ENCODE peak calls at places on chromosome 16, in ten cellular contexts. E is epithelial cell of esophagus, Q is fibroblast of pulmonary artery, L is kidney, K is OCI-LY7, A is cardiac muscle cell, Y is GM13977, D is HFFc6, N is body of pancreas, W is choroid plexus epithelial cell. V is an unnamed sample.

GRCh38 chr16:11391576-11391975 is 46.3 kb downstream of the RMI2 start:
- DNase-seq in E (no peak), Q (no peak), L (peak), K (no peak), A (no peak), Y (peak), D (no peak), N (peak), W (no peak), V (no peak)

GRCh38 chr16:76653390-76654026 is 376.3 kb downstream of the CNTNAP4 start:
- DNase-seq in E (peak), Q (peak), L (no peak), K (peak), A (peak), Y (peak), D (peak), N (peak), W (peak), V (peak)

GRCh38 chr16:84841787-84842300 is 22.1 kb downstream of the CRISPLD2 start:
- DNase-seq in E (peak), Q (no peak), L (no peak), K (no peak), A (no peak), Y (no peak), D (no peak), N (peak), W (no peak), V (peak)

GRCh38 chr16:12703935-12704334 is 99.8 kb downstream of the CPPED1 start:
- DNase-seq in E (no peak), Q (no peak), L (no peak), K (no peak), A (no peak), Y (no peak), D (peak), N (no peak), W (no peak), V (no peak)

GRCh38 chr16:2178321-2179106 is 17.9 kb downstream of the CASKIN1 start:
- DNase-seq in E (peak), Q (peak), L (no peak), K (no peak), A (peak), Y (no peak), D (no peak), N (no peak), W (peak), V (peak)

GRCh38 chr16:11112723-11113348 is 143.2 kb downstream of the SOCS1 start:
- DNase-seq in E (peak), Q (no peak), L (no peak), K (no peak), A (no peak), Y (no peak), D (no peak), N (peak), W (no peak), V (no peak)

GRCh38 chr16:49921791-49922456 is 66.0 kb upstream of the ZNF423 start:
- DNase-seq in E (peak), Q (peak), L (no peak), K (peak), A (peak), Y (peak), D (peak), N (peak), W (peak), V (peak)

GRCh38 chr16:65598626-65599025 is 476.8 kb upstream of the CDH11 start:
- DNase-seq in E (no peak), Q (no peak), L (no peak), K (no peak), A (no peak), Y (no peak), D (no peak), N (no peak), W (no peak), V (no peak)

GRCh38 chr16:66741131-66741900 is 10.1 kb downstream of the DYNC1LI2 start:
- DNase-seq in E (peak), Q (peak), L (peak), K (no peak), A (no peak), Y (no peak), D (peak), N (peak), W (peak), V (no peak)

GRCh38 chr16:66408181-66409048 is 18.7 kb upstream of the BEAN1 start:
- DNase-seq in E (peak), Q (peak), L (no peak), K (peak), A (peak), Y (no peak), D (peak), N (no peak), W (peak), V (peak)

GRCh38 chr16:56354746-56355145 is 70.6 kb downstream of the AMFR start:
- DNase-seq in E (no peak), Q (no peak), L (peak), K (no peak), A (no peak), Y (no peak), D (no peak), N (peak), W (no peak), V (no peak)

GRCh38 chr16:65312071-65312470 is 190.2 kb upstream of the CDH11 start:
- DNase-seq in E (peak), Q (peak), L (no peak), K (no peak), A (no peak), Y (no peak), D (peak), N (no peak), W (no peak), V (no peak)

GRCh38 chr16:12459401-12459791 is 344.3 kb downstream of the CPPED1 start:
- DNase-seq in E (no peak), Q (no peak), L (no peak), K (peak), A (no peak), Y (peak), D (no peak), N (peak), W (no peak), V (no peak)

GRCh38 chr16:80084614-80085013 is 456.2 kb upstream of the DYNLRB2 start:
- DNase-seq in E (peak), Q (peak), L (no peak), K (no peak), A (peak), Y (no peak), D (peak), N (peak), W (peak), V (peak)

GRCh38 chr16:31714899-31715504 is 158.6 kb upstream of the ZNF267 start:
- DNase-seq in E (peak), Q (no peak), L (no peak), K (peak), A (no peak), Y (no peak), D (no peak), N (no peak), W (no peak), V (peak)

GRCh38 chr16:10999313-10999712 is 54.9 kb downstream of the CLEC16A start:
- DNase-seq in E (no peak), Q (no peak), L (no peak), K (no peak), A (no peak), Y (no peak), D (no peak), N (no peak), W (no peak), V (no peak)

GRCh38 chr16:50617630-50618184 is 63.4 kb downstream of the SNX20 start:
- DNase-seq in E (no peak), Q (no peak), L (no peak), K (no peak), A (no peak), Y (no peak), D (no peak), N (no peak), W (no peak), V (no peak)

GRCh38 chr16:3983081-3983520 is 102.6 kb upstream of the CREBBP start:
- DNase-seq in E (peak), Q (peak), L (no peak), K (no peak), A (peak), Y (peak), D (peak), N (peak), W (peak), V (peak)

GRCh38 chr16:53131363-53132071 is 76.7 kb downstream of the CHD9 start:
- DNase-seq in E (peak), Q (peak), L (peak), K (peak), A (peak), Y (peak), D (peak), N (peak), W (peak), V (peak)

GRCh38 chr16:47928008-47928407 is 227.8 kb downstream of the ABCC12 start:
- DNase-seq in E (no peak), Q (peak), L (no peak), K (peak), A (no peak), Y (no peak), D (no peak), N (no peak), W (no peak), V (peak)

GRCh38 chr16:49347476-49347875 is 26.1 kb upstream of the C16orf78 start:
- DNase-seq in E (no peak), Q (no peak), L (no peak), K (no peak), A (no peak), Y (no peak), D (no peak), N (no peak), W (no peak), V (no peak)

GRCh38 chr16:68676113-68676860 is 31.2 kb downstream of the CDH3 start:
- DNase-seq in E (no peak), Q (no peak), L (no peak), K (no peak), A (no peak), Y (no peak), D (no peak), N (no peak), W (no peak), V (no peak)

GRCh38 chr16:57478396-57479024 is 7.8 kb downstream of the DOK4 start:
- DNase-seq in E (no peak), Q (no peak), L (no peak), K (no peak), A (no peak), Y (no peak), D (no peak), N (no peak), W (no peak), V (no peak)

GRCh38 chr16:82891918-82892317 is 265.1 kb downstream of the CDH13 start:
- DNase-seq in E (peak), Q (no peak), L (no peak), K (no peak), A (no peak), Y (no peak), D (no peak), N (no peak), W (no peak), V (no peak)

GRCh38 chr16:30876867-30877266 is 17.0 kb downstream of the BCL7C start:
- DNase-seq in E (no peak), Q (no peak), L (no peak), K (no peak), A (no peak), Y (no peak), D (no peak), N (no peak), W (no peak), V (no peak)

DNA sequence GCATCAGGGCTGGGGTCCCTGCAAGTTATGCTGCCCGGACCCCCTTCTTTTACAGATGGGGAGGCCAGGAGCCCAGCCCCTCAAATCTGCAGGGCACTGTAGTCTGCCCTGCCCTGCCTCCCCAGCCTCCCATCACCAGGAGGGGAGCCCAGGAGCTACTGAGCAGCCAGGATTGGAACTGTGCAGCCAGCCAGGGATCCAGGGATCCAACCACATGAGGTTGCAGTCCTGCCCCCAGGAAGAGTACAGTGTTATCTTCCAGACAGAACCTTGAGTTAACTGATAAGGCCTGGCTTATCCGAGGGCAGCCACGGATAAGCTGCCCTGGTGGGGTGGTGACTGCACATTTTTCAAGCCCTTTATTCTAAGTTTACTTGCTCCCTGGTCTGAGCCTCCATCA is 11.4 kb upstream of the NDRG4 start:
- DNase-seq in E (no peak), Q (no peak), L (peak), K (no peak), A (no peak), Y (no peak), D (no peak), N (no peak), W (no peak), V (no peak)
- TF ChIP-seq CTCF in E (no peak), Q (no peak), L (no peak), K (no peak), A (no peak), Y (no peak), D (no peak), N (no peak), W (no peak), V (no peak)

DNA sequence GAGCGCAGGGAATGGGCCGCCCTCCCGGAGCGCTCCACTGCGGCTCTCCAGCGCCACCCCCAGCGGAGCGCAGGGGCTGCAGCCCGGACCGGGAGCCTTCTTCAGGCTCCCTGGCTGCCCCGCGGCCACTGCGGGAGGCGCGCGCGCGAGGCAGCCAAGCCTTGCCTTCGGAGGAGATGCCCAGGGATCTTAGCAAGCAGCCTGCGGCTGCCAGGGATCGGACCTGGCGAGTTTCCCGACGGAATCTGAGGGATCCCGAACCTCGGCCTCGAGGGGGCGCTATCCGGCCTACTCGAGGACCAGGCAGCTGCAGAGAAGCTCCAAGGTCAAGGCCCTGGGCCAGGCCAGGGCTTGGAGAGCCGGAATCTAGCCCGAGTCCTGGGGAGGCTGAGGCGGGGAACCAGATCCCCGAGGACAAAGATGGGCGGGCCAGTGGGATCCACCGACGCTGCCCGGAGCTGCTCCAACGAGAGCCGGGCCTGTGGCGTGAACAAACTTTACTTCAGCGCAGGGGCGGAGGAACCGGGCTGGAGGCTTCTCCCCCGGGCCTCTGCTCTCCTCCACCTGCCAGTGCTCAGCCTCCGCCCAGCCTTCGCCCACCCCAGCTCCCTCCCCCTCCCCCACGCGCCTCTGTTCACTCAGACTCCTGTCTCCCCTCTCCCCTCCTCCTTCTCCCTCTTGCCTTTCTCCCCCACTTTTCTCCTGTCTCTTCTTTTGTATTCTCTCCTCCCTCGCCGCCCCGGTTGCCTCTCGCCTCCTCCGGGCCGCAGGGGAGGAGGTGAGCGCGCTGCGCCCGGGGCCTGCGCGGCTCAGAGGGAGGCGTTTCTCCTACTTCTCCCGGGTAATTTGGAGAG is at the start of gene IRX6:
- DNase-seq in E (peak), Q (no peak), L (peak), K (no peak), A (peak), Y (no peak), D (no peak), N (peak), W (no peak), V (no peak)
- TF ChIP-seq CTCF in E (peak), Q (no peak), L (no peak), K (no peak), A (peak), Y (peak), D (peak), N (no peak), W (peak), V (peak)

DNA sequence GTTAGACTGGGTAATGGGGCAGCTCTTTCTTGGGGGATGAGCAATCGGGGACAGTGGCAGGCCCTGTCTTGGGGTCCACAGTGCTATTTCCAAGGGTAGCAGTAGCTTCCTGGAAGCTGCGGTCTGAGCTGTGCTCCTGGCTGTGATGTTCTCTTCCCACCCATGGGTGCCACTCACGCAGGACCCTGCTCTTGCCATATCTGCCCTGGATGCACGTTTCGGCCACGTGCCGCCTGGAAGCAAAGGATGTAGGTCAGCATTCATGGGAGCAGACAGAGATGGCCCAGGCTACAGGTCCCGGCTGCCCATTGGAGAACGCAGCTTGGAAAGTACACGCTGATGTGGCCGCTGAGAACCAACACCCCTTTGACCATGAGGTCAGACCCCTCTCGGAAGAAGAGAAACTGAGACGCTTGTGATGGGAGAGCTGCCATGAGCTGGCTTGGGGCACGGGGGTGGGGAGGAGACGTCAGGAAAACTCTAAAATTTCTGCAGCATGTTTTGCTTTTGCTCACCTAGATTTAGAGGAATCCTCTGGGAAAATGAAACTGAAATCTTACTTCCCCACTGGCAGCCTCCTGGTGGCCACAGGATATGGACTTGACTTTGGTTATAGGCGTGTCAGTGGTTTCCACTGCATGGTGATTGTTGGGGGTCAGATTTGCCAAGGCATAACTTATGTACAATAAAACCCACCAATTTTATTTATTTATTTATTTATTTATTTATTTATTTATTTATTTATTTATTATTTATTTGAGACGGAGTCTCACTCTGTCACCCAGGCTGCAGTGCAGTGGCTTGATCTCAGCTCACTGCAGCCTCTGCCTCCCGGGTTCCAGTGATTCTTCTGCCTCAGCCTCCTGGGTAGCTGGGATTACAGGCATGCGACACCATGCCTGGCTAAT is 36.2 kb upstream of the IRF8 start:
- DNase-seq in E (no peak), Q (no peak), L (no peak), K (no peak), A (no peak), Y (no peak), D (no peak), N (no peak), W (no peak), V (no peak)
- TF ChIP-seq CTCF in E (no peak), Q (no peak), L (no peak), K (no peak), A (no peak), Y (no peak), D (peak), N (no peak), W (peak), V (no peak)

GRCh38 chr16:27976990-27977389 is 86.5 kb downstream of the GSG1L start:
- DNase-seq in E (no peak), Q (no peak), L (no peak), K (no peak), A (no peak), Y (no peak), D (no peak), N (no peak), W (no peak), V (no peak)

GRCh38 chr16:27974896-27975540 is 88.5 kb downstream of the GSG1L start:
- DNase-seq in E (no peak), Q (no peak), L (no peak), K (no peak), A (no peak), Y (no peak), D (no peak), N (no peak), W (no peak), V (no peak)

GRCh38 chr16:27969574-27969973 is 93.9 kb downstream of the GSG1L start:
- DNase-seq in E (peak), Q (peak), L (no peak), K (no peak), A (no peak), Y (no peak), D (peak), N (no peak), W (peak), V (no peak)

GRCh38 chr16:27972500-27972899 is 91.0 kb downstream of the GSG1L start:
- DNase-seq in E (peak), Q (peak), L (no peak), K (peak), A (peak), Y (peak), D (peak), N (peak), W (peak), V (peak)

DNA sequence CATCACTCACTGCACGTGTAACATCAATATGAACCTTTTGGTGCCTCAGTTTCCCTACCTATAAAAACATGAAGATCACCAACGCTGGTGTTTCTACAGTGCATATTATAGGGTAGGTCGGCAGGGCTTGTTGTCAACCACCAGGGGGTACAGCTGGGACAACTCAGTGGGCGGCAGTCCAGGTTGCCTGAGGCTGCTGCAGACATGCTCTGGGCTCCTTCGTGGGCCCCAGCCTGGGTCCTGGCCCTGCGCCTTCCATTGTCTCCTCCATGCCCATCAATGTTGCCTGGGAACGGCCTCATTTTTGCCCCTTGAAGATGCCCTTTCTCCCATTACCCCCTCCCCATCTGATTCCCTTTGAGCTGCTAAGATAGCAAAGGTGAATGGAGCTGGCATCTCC is 89.8 kb downstream of the GSG1L start:
- DNase-seq in E (no peak), Q (no peak), L (no peak), K (peak), A (no peak), Y (no peak), D (no peak), N (no peak), W (no peak), V (no peak)
- TF ChIP-seq CTCF in E (no peak), Q (no peak), L (no peak), K (peak), A (no peak), Y (no peak), D (peak), N (no peak), W (no peak), V (no peak)